ENCODE peak calls at places on chromosomes 7 and 10, in five cellular contexts. I is mammary epithelial cell, L is fibroblast of lung, G is upper lobe of left lung, T is Peyer's patch. U is an unnamed sample.

GRCh38 chr7:99143522-99143852 is 421 bp downstream of the SMURF1 start:
- DNase-seq in T (no peak), G (no peak), I (no peak), L (no peak), U (no peak)

GRCh38 chr7:48035301-48035966 is at the start of gene C7orf57:
- DNase-seq in L (peak; percentile 87), G (peak; percentile 93), T (peak; percentile 93), I (peak; percentile 87), U (peak; percentile 86)

GRCh38 chr10:60413306-60414012 is 23.8 kb upstream of the ANK3 start:
- DNase-seq in I (peak; percentile 58), L (no peak), G (peak; percentile 55), T (no peak), U (no peak)

GRCh38 chr10:21525367-21526183 is at the start of gene SKIDA1:
- DNase-seq in T (peak; percentile 80), L (peak; percentile 96), I (peak; percentile 78), G (peak; percentile 87), U (peak; percentile 60)

GRCh38 chr7:1724118-1724910 is 54.2 kb downstream of the ELFN1 start:
- DNase-seq in I (no peak), G (no peak), T (no peak), L (no peak), U (no peak)

GRCh38 chr7:12299367-12299766 is 88.3 kb downstream of the TMEM106B start:
- DNase-seq in T (no peak), I (no peak), L (no peak), G (no peak), U (no peak)

GRCh38 chr10:125766511-125766910 is 9.1 kb downstream of the MMP21 start:
- DNase-seq in T (no peak), L (no peak), G (no peak), I (no peak), U (no peak)

GRCh38 chr7:158710651-158711102 is 6.1 kb upstream of the NCAPG2 start:
- DNase-seq in G (no peak), T (no peak), L (peak; percentile 91), I (peak; percentile 65), U (peak; percentile 29)

GRCh38 chr10:111648046-111648445 is 535.5 kb downstream of the GPAM start:
- DNase-seq in T (no peak), L (peak; percentile 62), G (no peak), I (no peak), U (peak; percentile 9)

GRCh38 chr10:14571866-14572507 is 202.7 kb downstream of the FAM107B start:
- DNase-seq in G (peak; percentile 93), I (no peak), L (peak; percentile 68), T (no peak), U (no peak)

GRCh38 chr7:114530074-114530611 is 115.5 kb downstream of the FOXP2 start:
- DNase-seq in T (no peak), L (peak; percentile 13), G (no peak), I (no peak), U (no peak)

GRCh38 chr7:155360495-155361362 is 63.1 kb downstream of the INSIG1 start:
- DNase-seq in I (no peak), T (no peak), L (no peak), G (no peak), U (no peak)

GRCh38 chr10:71621783-71622526 is 97.6 kb downstream of the C10orf105 start:
- DNase-seq in L (peak; percentile 73), T (no peak), I (peak; percentile 17), G (no peak), U (peak; percentile 44)

GRCh38 chr7:100400656-100401055 is 27.4 kb downstream of the PILRA start:
- DNase-seq in L (no peak), T (no peak), I (no peak), G (no peak), U (no peak)

GRCh38 chr7:96179863-96180262 is 142.0 kb downstream of the SLC25A13 start:
- DNase-seq in L (no peak), G (no peak), T (no peak), I (no peak), U (no peak)

GRCh38 chr7:5417106-5418071 is 6.2 kb downstream of the TNRC18 start:
- DNase-seq in G (no peak), I (no peak), L (peak; percentile 39), T (no peak), U (peak; percentile 49)

GRCh38 chr7:81007053-81007452 is 88.2 kb upstream of the SEMA3C start:
- DNase-seq in T (no peak), L (peak; percentile 32), I (no peak), G (no peak), U (no peak)

GRCh38 chr10:62818426-62819011 is 2.4 kb upstream of the EGR2 start:
- DNase-seq in G (no peak), T (peak; percentile 54), L (peak; percentile 38), I (peak; percentile 22), U (no peak)
- TF ChIP-seq CTCF in G (peak; percentile 21), T (no peak), L (no peak), I (no peak), U (no peak)

DNA sequence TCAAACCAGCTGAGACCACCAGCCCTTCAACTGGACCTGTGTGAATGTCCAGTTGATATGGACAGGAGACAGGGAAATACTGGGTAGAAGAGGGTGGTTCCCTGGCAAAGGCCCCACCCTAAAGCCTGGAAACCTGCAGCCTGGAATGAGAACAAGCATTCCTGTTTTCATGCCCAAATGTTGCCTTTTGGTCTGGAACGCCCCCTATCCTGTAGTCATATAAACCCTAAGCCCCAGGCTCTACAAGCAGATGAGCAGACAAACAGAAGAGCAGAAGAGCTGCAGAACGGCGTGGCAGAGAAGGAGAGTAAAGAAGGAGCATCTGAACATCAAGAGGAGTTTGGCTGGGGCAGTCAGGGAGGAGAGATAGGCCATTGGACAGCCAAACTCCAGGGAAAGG is 38.4 kb downstream of the SYPL1 start:
- DNase-seq in L (no peak), G (no peak), T (no peak), I (no peak), U (no peak)
- TF ChIP-seq CTCF in L (no peak), G (no peak), T (no peak), I (no peak), U (no peak)

GRCh38 chr10:5685764-5686240 is 1.2 kb downstream of the TASOR2 start:
- DNase-seq in I (no peak), G (no peak), T (no peak), L (peak; percentile 29), U (no peak)
- TF ChIP-seq CTCF in I (no peak), G (no peak), T (no peak), L (no peak), U (no peak)

GRCh38 chr7:148296994-148297644 is 293.4 kb upstream of the C7orf33 start:
- DNase-seq in G (no peak), I (no peak), L (no peak), T (no peak), U (no peak)
- TF ChIP-seq CTCF in G (no peak), I (peak; percentile 17), L (no peak), T (no peak), U (no peak)

DNA sequence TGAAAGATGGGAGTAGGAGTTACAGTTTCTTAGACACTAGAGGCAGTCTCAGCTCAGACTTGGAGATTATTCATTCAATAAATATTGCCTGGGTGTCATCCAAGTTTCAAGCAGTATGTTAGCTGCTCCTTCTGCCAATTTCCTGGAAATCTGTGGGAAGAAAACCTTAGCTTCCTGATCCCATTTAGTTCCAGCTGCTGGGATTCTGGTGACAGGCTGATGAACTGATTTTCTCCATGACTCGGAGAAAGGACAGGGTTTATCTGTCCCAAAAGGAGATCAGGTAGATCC is 95.8 kb downstream of the CLEC2L start:
- DNase-seq in I (no peak), L (peak; percentile 77), T (no peak), G (no peak), U (peak; percentile 71)
- TF ChIP-seq CTCF in I (no peak), L (no peak), T (no peak), G (no peak), U (no peak)

DNA sequence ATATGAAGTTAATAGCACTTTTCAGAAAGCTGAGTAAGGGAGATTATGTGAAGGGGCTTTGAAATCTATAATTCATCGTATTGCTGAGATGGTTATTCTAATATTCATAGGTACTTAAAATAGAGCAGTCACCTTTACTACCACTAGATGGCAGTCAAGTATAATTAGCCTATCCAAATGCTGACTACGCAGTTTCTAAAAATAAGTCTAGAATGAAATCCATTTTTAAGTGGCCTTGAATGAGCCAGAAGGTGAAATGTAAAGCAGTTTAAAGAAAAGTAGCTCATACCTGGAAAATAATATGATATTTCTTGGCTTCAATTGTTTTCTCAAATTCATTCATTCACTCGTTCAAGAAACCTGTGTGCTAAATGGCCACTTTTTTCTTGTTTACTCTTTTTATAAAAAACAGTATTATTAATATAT is 1277.1 kb downstream of the GATA3 start:
- DNase-seq in I (peak; percentile 18), L (peak; percentile 45), G (no peak), T (no peak), U (peak; percentile 60)
- TF ChIP-seq CTCF in I (peak; percentile 68), L (peak; percentile 48), G (peak; percentile 67), T (peak; percentile 61), U (peak; percentile 93)

GRCh38 chr7:40047661-40048060 is 86.8 kb downstream of the MPLKIP start:
- DNase-seq in I (no peak), G (no peak), L (no peak), T (no peak), U (no peak)
- TF ChIP-seq CTCF in I (peak; percentile 31), G (no peak), L (no peak), T (no peak), U (peak; percentile 66)

DNA sequence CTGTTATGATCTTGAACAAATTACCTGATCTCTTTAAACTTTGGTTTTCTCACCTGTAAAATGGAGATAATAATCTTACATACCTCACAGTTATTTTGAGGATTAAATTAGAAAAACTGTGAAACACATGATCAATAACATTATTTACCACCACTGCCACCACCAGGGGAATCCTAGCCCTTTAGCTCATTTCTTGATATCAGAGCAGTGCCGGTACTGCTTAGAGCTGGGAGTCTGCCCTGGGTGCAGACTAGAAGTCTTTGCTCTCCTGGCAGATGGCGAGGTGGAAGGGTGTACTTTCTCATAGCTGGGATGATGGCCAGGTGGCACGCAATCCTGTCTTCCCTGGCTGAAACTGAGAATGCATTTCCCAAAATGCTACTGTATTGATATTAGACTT is 12.7 kb upstream of the EFCAB10 start:
- DNase-seq in L (no peak), I (no peak), T (no peak), G (no peak), U (no peak)
- TF ChIP-seq CTCF in L (no peak), I (peak; percentile 11), T (no peak), G (no peak), U (peak; percentile 39)